ENCODE peak calls at places on chromosomes 6 and 20, in nine cellular contexts. One of them, this sample, is unnamed.

GRCh38 chr20:17466641-17467040 is 64.5 kb downstream of the BFSP1 start:
- DNase-seq in stimulated activated CD4-positive, alpha-beta T cell treated with anti-CD3 and anti-CD28 coated beads, Interleukin-1b, Interleukin-23, amount 100 ng/mL, for 1 hour: no peak
- DNase-seq in cardiac fibroblast: no peak
- DNase-seq in heart right ventricle: no peak
- DNase-seq in effector CD4-positive, alpha-beta T cell: no peak
- DNase-seq in mesothelial cell of epicardium: no peak
- DNase-seq in stomach: no peak
- DNase-seq in nucleus accumbens: no peak
- DNase-seq in GM12891: no peak
- DNase-seq in this sample: no peak

GRCh38 chr20:1509237-1509636 is 18.0 kb upstream of the SIRPB2 start:
- DNase-seq in stimulated activated CD4-positive, alpha-beta T cell treated with anti-CD3 and anti-CD28 coated beads, Interleukin-1b, Interleukin-23, amount 100 ng/mL, for 1 hour: no peak
- DNase-seq in stomach: no peak
- DNase-seq in cardiac fibroblast: peak; percentile 24
- DNase-seq in mesothelial cell of epicardium: no peak
- DNase-seq in nucleus accumbens: no peak
- DNase-seq in heart right ventricle: no peak
- DNase-seq in GM12891: no peak
- DNase-seq in effector CD4-positive, alpha-beta T cell: no peak
- DNase-seq in this sample: no peak

GRCh38 chr6:168033791-168034190 is 36.3 kb downstream of the KIF25 start:
- DNase-seq in cardiac fibroblast: no peak
- DNase-seq in nucleus accumbens: no peak
- DNase-seq in stimulated activated CD4-positive, alpha-beta T cell treated with anti-CD3 and anti-CD28 coated beads, Interleukin-1b, Interleukin-23, amount 100 ng/mL, for 1 hour: no peak
- DNase-seq in GM12891: no peak
- DNase-seq in effector CD4-positive, alpha-beta T cell: no peak
- DNase-seq in stomach: no peak
- DNase-seq in mesothelial cell of epicardium: no peak
- DNase-seq in heart right ventricle: no peak
- DNase-seq in this sample: peak; percentile 1

GRCh38 chr6:149483849-149484635 is 772 bp downstream of the ZC3H12D start:
- DNase-seq in mesothelial cell of epicardium: no peak
- DNase-seq in stimulated activated CD4-positive, alpha-beta T cell treated with anti-CD3 and anti-CD28 coated beads, Interleukin-1b, Interleukin-23, amount 100 ng/mL, for 1 hour: no peak
- DNase-seq in nucleus accumbens: no peak
- DNase-seq in effector CD4-positive, alpha-beta T cell: no peak
- DNase-seq in stomach: no peak
- DNase-seq in heart right ventricle: no peak
- DNase-seq in cardiac fibroblast: no peak
- DNase-seq in GM12891: no peak
- DNase-seq in this sample: no peak

GRCh38 chr20:24872291-24873014 is 76.6 kb upstream of the CST7 start:
- DNase-seq in mesothelial cell of epicardium: no peak
- DNase-seq in stimulated activated CD4-positive, alpha-beta T cell treated with anti-CD3 and anti-CD28 coated beads, Interleukin-1b, Interleukin-23, amount 100 ng/mL, for 1 hour: no peak
- DNase-seq in stomach: no peak
- DNase-seq in nucleus accumbens: no peak
- DNase-seq in GM12891: no peak
- DNase-seq in effector CD4-positive, alpha-beta T cell: no peak
- DNase-seq in cardiac fibroblast: no peak
- DNase-seq in heart right ventricle: no peak
- DNase-seq in this sample: no peak

GRCh38 chr6:137271245-137272183 is 52.3 kb upstream of the IFNGR1 start:
- DNase-seq in stomach: no peak
- DNase-seq in heart right ventricle: no peak
- DNase-seq in mesothelial cell of epicardium: no peak
- DNase-seq in stimulated activated CD4-positive, alpha-beta T cell treated with anti-CD3 and anti-CD28 coated beads, Interleukin-1b, Interleukin-23, amount 100 ng/mL, for 1 hour: no peak
- DNase-seq in cardiac fibroblast: peak; percentile 77
- DNase-seq in GM12891: no peak
- DNase-seq in nucleus accumbens: no peak
- DNase-seq in effector CD4-positive, alpha-beta T cell: no peak
- DNase-seq in this sample: no peak

GRCh38 chr6:56684342-56685101 is 41.8 kb upstream of the DST start:
- DNase-seq in heart right ventricle: no peak
- DNase-seq in GM12891: no peak
- DNase-seq in nucleus accumbens: no peak
- DNase-seq in cardiac fibroblast: no peak
- DNase-seq in mesothelial cell of epicardium: no peak
- DNase-seq in stimulated activated CD4-positive, alpha-beta T cell treated with anti-CD3 and anti-CD28 coated beads, Interleukin-1b, Interleukin-23, amount 100 ng/mL, for 1 hour: no peak
- DNase-seq in effector CD4-positive, alpha-beta T cell: no peak
- DNase-seq in stomach: no peak
- DNase-seq in this sample: no peak

GRCh38 chr6:39688494-39688893 is 36.7 kb downstream of the KIF6 start:
- DNase-seq in cardiac fibroblast: peak; percentile 48
- DNase-seq in effector CD4-positive, alpha-beta T cell: no peak
- DNase-seq in GM12891: no peak
- DNase-seq in mesothelial cell of epicardium: no peak
- DNase-seq in nucleus accumbens: no peak
- DNase-seq in stimulated activated CD4-positive, alpha-beta T cell treated with anti-CD3 and anti-CD28 coated beads, Interleukin-1b, Interleukin-23, amount 100 ng/mL, for 1 hour: no peak
- DNase-seq in heart right ventricle: no peak
- DNase-seq in stomach: no peak
- DNase-seq in this sample: no peak

GRCh38 chr6:136737343-136738177 is 54.7 kb downstream of the MAP3K5 start:
- DNase-seq in mesothelial cell of epicardium: no peak
- DNase-seq in GM12891: no peak
- DNase-seq in effector CD4-positive, alpha-beta T cell: no peak
- DNase-seq in stimulated activated CD4-positive, alpha-beta T cell treated with anti-CD3 and anti-CD28 coated beads, Interleukin-1b, Interleukin-23, amount 100 ng/mL, for 1 hour: no peak
- DNase-seq in nucleus accumbens: no peak
- DNase-seq in cardiac fibroblast: peak; percentile 91
- DNase-seq in stomach: no peak
- DNase-seq in heart right ventricle: no peak
- DNase-seq in this sample: no peak

GRCh38 chr6:39824030-39824926 is 32.1 kb downstream of the DAAM2 start:
- DNase-seq in effector CD4-positive, alpha-beta T cell: no peak
- DNase-seq in nucleus accumbens: no peak
- DNase-seq in stimulated activated CD4-positive, alpha-beta T cell treated with anti-CD3 and anti-CD28 coated beads, Interleukin-1b, Interleukin-23, amount 100 ng/mL, for 1 hour: no peak
- DNase-seq in heart right ventricle: no peak
- DNase-seq in stomach: no peak
- DNase-seq in cardiac fibroblast: no peak
- DNase-seq in mesothelial cell of epicardium: no peak
- DNase-seq in GM12891: no peak
- DNase-seq in this sample: no peak

GRCh38 chr20:62906209-62906608 is 20.1 kb downstream of the DIDO1 start:
- DNase-seq in cardiac fibroblast: no peak
- DNase-seq in stomach: no peak
- DNase-seq in GM12891: no peak
- DNase-seq in effector CD4-positive, alpha-beta T cell: no peak
- DNase-seq in stimulated activated CD4-positive, alpha-beta T cell treated with anti-CD3 and anti-CD28 coated beads, Interleukin-1b, Interleukin-23, amount 100 ng/mL, for 1 hour: no peak
- DNase-seq in mesothelial cell of epicardium: no peak
- DNase-seq in nucleus accumbens: no peak
- DNase-seq in heart right ventricle: peak; percentile 53
- DNase-seq in this sample: peak; percentile 46

GRCh38 chr6:137872071-137872470 is 5.0 kb downstream of the TNFAIP3 start:
- DNase-seq in GM12891: no peak
- DNase-seq in nucleus accumbens: no peak
- DNase-seq in effector CD4-positive, alpha-beta T cell: no peak
- DNase-seq in stimulated activated CD4-positive, alpha-beta T cell treated with anti-CD3 and anti-CD28 coated beads, Interleukin-1b, Interleukin-23, amount 100 ng/mL, for 1 hour: no peak
- DNase-seq in mesothelial cell of epicardium: no peak
- DNase-seq in stomach: no peak
- DNase-seq in cardiac fibroblast: no peak
- DNase-seq in heart right ventricle: no peak
- DNase-seq in this sample: no peak

GRCh38 chr6:37131104-37131959 is 38.6 kb upstream of the PIM1 start:
- DNase-seq in effector CD4-positive, alpha-beta T cell: no peak
- DNase-seq in stomach: peak; percentile 58
- DNase-seq in cardiac fibroblast: peak; percentile 41
- DNase-seq in heart right ventricle: peak; percentile 51
- DNase-seq in mesothelial cell of epicardium: no peak
- DNase-seq in GM12891: no peak
- DNase-seq in nucleus accumbens: no peak
- DNase-seq in stimulated activated CD4-positive, alpha-beta T cell treated with anti-CD3 and anti-CD28 coated beads, Interleukin-1b, Interleukin-23, amount 100 ng/mL, for 1 hour: no peak
- DNase-seq in this sample: peak; percentile 82

GRCh38 chr6:19896580-19897010 is 59.4 kb downstream of the ID4 start:
- DNase-seq in effector CD4-positive, alpha-beta T cell: no peak
- DNase-seq in GM12891: no peak
- DNase-seq in cardiac fibroblast: no peak
- DNase-seq in stimulated activated CD4-positive, alpha-beta T cell treated with anti-CD3 and anti-CD28 coated beads, Interleukin-1b, Interleukin-23, amount 100 ng/mL, for 1 hour: no peak
- DNase-seq in heart right ventricle: no peak
- DNase-seq in mesothelial cell of epicardium: no peak
- DNase-seq in nucleus accumbens: no peak
- DNase-seq in stomach: no peak
- DNase-seq in this sample: no peak

This sample was measured in heart left ventricle.